ENCODE peak calls at places on chromosome 5, in four cellular contexts. One of them, this sample, is unnamed.
A peak's percentile ranks its signal among the peaks of the same experiment; 100 is the strongest.

GRCh38 chr5:150778103-150778516 is 447 bp upstream of the SMIM3 start:
- DNase-seq in ovary: no peak
- DNase-seq in A549: no peak
- DNase-seq in effector memory CD4-positive, alpha-beta T cell: no peak
- DNase-seq in this sample: no peak

GRCh38 chr5:139752506-139753350 is 42.9 kb upstream of the PSD2 start:
- DNase-seq in A549: no peak
- DNase-seq in effector memory CD4-positive, alpha-beta T cell: no peak
- DNase-seq in ovary: no peak
- DNase-seq in this sample: no peak

GRCh38 chr5:31757813-31758212 is 118.9 kb downstream of the PDZD2 start:
- DNase-seq in ovary: no peak
- DNase-seq in effector memory CD4-positive, alpha-beta T cell: no peak
- DNase-seq in A549: no peak
- DNase-seq in this sample: no peak

GRCh38 chr5:173094012-173094661 is 38.0 kb downstream of the CREBRF start:
- DNase-seq in A549: peak; percentile 59
- DNase-seq in effector memory CD4-positive, alpha-beta T cell: no peak
- DNase-seq in ovary: no peak
- DNase-seq in this sample: no peak

GRCh38 chr5:52517667-52518066 is 270.0 kb upstream of the ITGA1 start:
- DNase-seq in A549: no peak
- DNase-seq in ovary: no peak
- DNase-seq in effector memory CD4-positive, alpha-beta T cell: no peak
- DNase-seq in this sample: no peak

GRCh38 chr5:150000990-150001659 is 586 bp downstream of the HMGXB3 start:
- DNase-seq in ovary: no peak
- DNase-seq in A549: peak; percentile 29
- DNase-seq in effector memory CD4-positive, alpha-beta T cell: peak; percentile 13
- DNase-seq in this sample: peak; percentile 32

GRCh38 chr5:128237504-128237903 is 153.9 kb downstream of the SLC12A2 start:
- DNase-seq in A549: no peak
- DNase-seq in effector memory CD4-positive, alpha-beta T cell: no peak
- DNase-seq in ovary: no peak
- DNase-seq in this sample: no peak

GRCh38 chr5:102858808-102859207 is 103.7 kb downstream of the PAM start:
- DNase-seq in ovary: no peak
- DNase-seq in effector memory CD4-positive, alpha-beta T cell: no peak
- DNase-seq in A549: no peak
- DNase-seq in this sample: no peak

GRCh38 chr5:28301676-28302075 is 1263.3 kb upstream of the CDH9 start:
- DNase-seq in ovary: no peak
- DNase-seq in effector memory CD4-positive, alpha-beta T cell: no peak
- DNase-seq in A549: peak; percentile 88
- DNase-seq in this sample: no peak

GRCh38 chr5:160083012-160083436 is 36.2 kb downstream of the PWWP2A start:
- DNase-seq in ovary: no peak
- DNase-seq in effector memory CD4-positive, alpha-beta T cell: no peak
- DNase-seq in A549: peak; percentile 42
- DNase-seq in this sample: no peak

GRCh38 chr5:116272281-116272941 is 187.6 kb downstream of the COMMD10 start:
- DNase-seq in effector memory CD4-positive, alpha-beta T cell: no peak
- DNase-seq in A549: no peak
- DNase-seq in ovary: no peak
- DNase-seq in this sample: no peak

GRCh38 chr5:133807348-133807747 is 161.1 kb downstream of the C5orf15 start:
- DNase-seq in effector memory CD4-positive, alpha-beta T cell: no peak
- DNase-seq in A549: no peak
- DNase-seq in ovary: no peak
- DNase-seq in this sample: no peak

GRCh38 chr5:147522435-147522834 is 12.6 kb upstream of the DPYSL3 start:
- DNase-seq in effector memory CD4-positive, alpha-beta T cell: no peak
- DNase-seq in ovary: no peak
- DNase-seq in A549: no peak
- DNase-seq in this sample: no peak

GRCh38 chr5:178453224-178453623 is 137.0 kb downstream of the COL23A1 start:
- DNase-seq in effector memory CD4-positive, alpha-beta T cell: no peak
- DNase-seq in A549: no peak
- DNase-seq in ovary: no peak
- DNase-seq in this sample: no peak

GRCh38 chr5:154078305-154078704 is 39.5 kb downstream of the MFAP3 start:
- DNase-seq in effector memory CD4-positive, alpha-beta T cell: no peak
- DNase-seq in ovary: no peak
- DNase-seq in A549: no peak
- DNase-seq in this sample: no peak